ENCODE peak calls at places on chromosomes 16 and 17, in six cellular contexts. B, D, I, Q, K and M are unnamed samples.

GRCh38 chr17:64061157-64061898 is 40.9 kb upstream of the ICAM2 start:
- DNase-seq in B (peak; percentile 13), D (no peak), I (no peak), Q (no peak), K (no peak), M (no peak)

GRCh38 chr16:50531901-50532300 is 16.3 kb upstream of the NKD1 start:
- DNase-seq in B (no peak), D (no peak), I (no peak), Q (no peak), K (no peak), M (no peak)

GRCh38 chr17:11485802-11486421 is 112.4 kb upstream of the DNAH9 start:
- DNase-seq in B (no peak), D (no peak), I (no peak), Q (no peak), K (no peak), M (no peak)

GRCh38 chr17:81740395-81740961 is 28.4 kb downstream of the SLC25A10 start:
- DNase-seq in B (no peak), D (no peak), I (no peak), Q (no peak), K (no peak), M (no peak)

GRCh38 chr17:9874722-9875121 is 30.3 kb downstream of the RCVRN start:
- DNase-seq in B (no peak), D (no peak), I (no peak), Q (no peak), K (no peak), M (no peak)

GRCh38 chr17:19805006-19805405 is 56.9 kb upstream of the ALDH3A1 start:
- DNase-seq in B (no peak), D (no peak), I (no peak), Q (no peak), K (no peak), M (no peak)

GRCh38 chr17:50909765-50910661 is 43.9 kb upstream of the TOB1 start:
- DNase-seq in B (peak; percentile 94), D (no peak), I (peak; percentile 27), Q (peak; percentile 32), K (no peak), M (peak; percentile 53)

GRCh38 chr16:3020247-3020603 is at the start of gene TNFRSF12A:
- DNase-seq in B (peak; percentile 82), D (peak; percentile 74), I (peak; percentile 59), Q (peak; percentile 38), K (peak; percentile 78), M (peak; percentile 39)

GRCh38 chr17:56804454-56804853 is 29.3 kb downstream of the C17orf67 start:
- DNase-seq in B (no peak), D (no peak), I (no peak), Q (no peak), K (no peak), M (no peak)

GRCh38 chr17:81502471-81503017 is 10.1 kb downstream of the ACTG1 start:
- DNase-seq in B (no peak), D (no peak), I (no peak), Q (no peak), K (no peak), M (no peak)

GRCh38 chr16:69095179-69095578 is 10.3 kb upstream of the HAS3 start:
- DNase-seq in B (no peak), D (no peak), I (no peak), Q (no peak), K (no peak), M (no peak)

GRCh38 chr17:77681820-77682219 is 276.7 kb upstream of the TNRC6C start:
- DNase-seq in B (no peak), D (no peak), I (no peak), Q (no peak), K (no peak), M (no peak)

GRCh38 chr17:32771396-32771795 is 105.5 kb downstream of the MYO1D start:
- DNase-seq in B (no peak), D (no peak), I (no peak), Q (no peak), K (no peak), M (no peak)

GRCh38 chr17:42706732-42707131 is 24.4 kb downstream of the CNTNAP1 start:
- DNase-seq in B (peak; percentile 86), D (no peak), I (no peak), Q (no peak), K (no peak), M (no peak)

GRCh38 chr17:82246365-82247174 is 17.7 kb downstream of the SLC16A3 start:
- DNase-seq in B (no peak), D (peak; percentile 81), I (peak; percentile 43), Q (no peak), K (no peak), M (peak; percentile 87)

GRCh38 chr17:77354721-77355455 is 214.1 kb downstream of the SEC14L1 start:
- DNase-seq in B (no peak), D (peak; percentile 96), I (no peak), Q (no peak), K (no peak), M (no peak)

GRCh38 chr17:19284005-19284959 is 47.1 kb downstream of the EPN2 start:
- DNase-seq in B (peak; percentile 73), D (no peak), I (no peak), Q (no peak), K (no peak), M (no peak)

GRCh38 chr16:81394966-81395655 is 49.5 kb upstream of the CMIP start:
- DNase-seq in B (no peak), D (no peak), I (no peak), Q (no peak), K (no peak), M (no peak)

GRCh38 chr16:10753670-10754069 is 10.0 kb downstream of the NUBP1 start:
- DNase-seq in B (no peak), D (no peak), I (no peak), Q (no peak), K (no peak), M (no peak)

GRCh38 chr16:89319883-89320716 is 102.6 kb downstream of the ZNF778 start:
- DNase-seq in B (peak; percentile 41), D (peak; percentile 90), I (peak; percentile 26), Q (peak; percentile 30), K (peak; percentile 84), M (peak; percentile 29)

GRCh38 chr17:76593338-76593737 is 7.7 kb upstream of the ST6GALNAC2 start:
- DNase-seq in B (no peak), D (no peak), I (no peak), Q (no peak), K (peak; percentile 39), M (no peak)

GRCh38 chr16:1257561-1258217 is 1.8 kb downstream of the TPSD1 start:
- DNase-seq in B (no peak), D (no peak), I (no peak), Q (no peak), K (no peak), M (no peak)